ENCODE peak calls at places on chromosomes 5 and 9, in four cellular contexts. One of them, this sample, is unnamed.
A peak's percentile ranks its signal among the peaks of the same experiment; 100 is the strongest.

GRCh38 chr5:16160706-16161105 is 18.9 kb downstream of the MARCHF11 start:
- DNase-seq in ELR: peak; percentile 74
- DNase-seq in HEK293T: peak; percentile 57
- DNase-seq in IMR-90: peak; percentile 62
- DNase-seq in this sample: peak; percentile 54

GRCh38 chr9:123775885-123776284 is 154.0 kb downstream of the DENND1A start:
- DNase-seq in ELR: no peak
- DNase-seq in HEK293T: no peak
- DNase-seq in IMR-90: no peak
- DNase-seq in this sample: no peak

GRCh38 chr9:70761139-70761538 is 346.7 kb upstream of the KLF9 start:
- DNase-seq in ELR: no peak
- DNase-seq in HEK293T: no peak
- DNase-seq in IMR-90: no peak
- DNase-seq in this sample: no peak

GRCh38 chr5:1293416-1293996 is 1.4 kb downstream of the TERT start:
- DNase-seq in ELR: peak; percentile 49
- DNase-seq in HEK293T: no peak
- DNase-seq in IMR-90: no peak
- DNase-seq in this sample: peak; percentile 22

GRCh38 chr5:97499605-97500004 is 316.6 kb upstream of the RIOK2 start:
- DNase-seq in ELR: no peak
- DNase-seq in HEK293T: no peak
- DNase-seq in IMR-90: no peak
- DNase-seq in this sample: no peak

GRCh38 chr9:26888271-26888670 is 4.3 kb downstream of the CAAP1 start:
- DNase-seq in ELR: peak; percentile 18
- DNase-seq in HEK293T: no peak
- DNase-seq in IMR-90: peak; percentile 4
- DNase-seq in this sample: no peak

GRCh38 chr5:34684281-34684979 is 28.3 kb downstream of the RAI14 start:
- DNase-seq in ELR: peak; percentile 55
- DNase-seq in HEK293T: peak; percentile 40
- DNase-seq in IMR-90: peak; percentile 59
- DNase-seq in this sample: no peak

GRCh38 chr5:109989994-109990722 is 300.4 kb downstream of the MAN2A1 start:
- DNase-seq in ELR: no peak
- DNase-seq in HEK293T: no peak
- DNase-seq in IMR-90: no peak
- DNase-seq in this sample: no peak

GRCh38 chr5:43042626-43043399 is 2.7 kb upstream of the ANXA2R start:
- DNase-seq in ELR: peak; percentile 79
- DNase-seq in HEK293T: no peak
- DNase-seq in IMR-90: peak; percentile 70
- DNase-seq in this sample: peak; percentile 49

GRCh38 chr9:92669527-92669889 is 423 bp downstream of the IPPK start:
- DNase-seq in ELR: no peak
- DNase-seq in HEK293T: peak; percentile 40
- DNase-seq in IMR-90: no peak
- DNase-seq in this sample: peak; percentile 63

GRCh38 chr5:169164481-169164925 is 136.4 kb downstream of the SLIT3 start:
- DNase-seq in ELR: peak; percentile 44
- DNase-seq in HEK293T: no peak
- DNase-seq in IMR-90: no peak
- DNase-seq in this sample: no peak

GRCh38 chr5:55037046-55037771 is 13.2 kb downstream of the GZMK start:
- DNase-seq in ELR: peak; percentile 67
- DNase-seq in HEK293T: no peak
- DNase-seq in IMR-90: no peak
- DNase-seq in this sample: no peak

GRCh38 chr5:178199581-178200434 is 4.5 kb upstream of the HNRNPAB start:
- DNase-seq in ELR: no peak
- DNase-seq in HEK293T: no peak
- DNase-seq in IMR-90: no peak
- DNase-seq in this sample: peak; percentile 3

GRCh38 chr5:170333161-170333909 is 35.8 kb upstream of the LCP2 start:
- DNase-seq in ELR: no peak
- DNase-seq in HEK293T: peak; percentile 54
- DNase-seq in IMR-90: no peak
- DNase-seq in this sample: no peak

GRCh38 chr5:76403713-76403962 is 553 bp downstream of the IQGAP2 start:
- DNase-seq in ELR: no peak
- DNase-seq in HEK293T: no peak
- DNase-seq in IMR-90: no peak
- DNase-seq in this sample: peak; percentile 57

GRCh38 chr5:123044926-123045617 is 8.5 kb upstream of the PPIC start:
- DNase-seq in ELR: no peak
- DNase-seq in HEK293T: no peak
- DNase-seq in IMR-90: no peak
- DNase-seq in this sample: no peak

GRCh38 chr5:34740306-34740891 is 84.3 kb downstream of the RAI14 start:
- DNase-seq in ELR: no peak
- DNase-seq in HEK293T: no peak
- DNase-seq in IMR-90: no peak
- DNase-seq in this sample: no peak

GRCh38 chr5:107982703-107983425 is 312.1 kb upstream of the EFNA5 start:
- DNase-seq in ELR: no peak
- DNase-seq in HEK293T: no peak
- DNase-seq in IMR-90: no peak
- DNase-seq in this sample: no peak

GRCh38 chr5:54518146-54519082 is 855 bp downstream of the SNX18 start:
- DNase-seq in ELR: peak; percentile 57
- DNase-seq in HEK293T: peak; percentile 55
- DNase-seq in IMR-90: peak; percentile 49
- DNase-seq in this sample: peak; percentile 76

GRCh38 chr9:126420643-126421564 is 94.3 kb downstream of the MVB12B start:
- DNase-seq in ELR: peak; percentile 75
- DNase-seq in HEK293T: no peak
- DNase-seq in IMR-90: peak; percentile 58
- DNase-seq in this sample: no peak

GRCh38 chr9:17962747-17963146 is 383.9 kb downstream of the SH3GL2 start:
- DNase-seq in ELR: no peak
- DNase-seq in HEK293T: peak; percentile 8
- DNase-seq in IMR-90: no peak
- DNase-seq in this sample: no peak

GRCh38 chr9:136316896-136317676 is 10.3 kb upstream of the GPSM1 start:
- DNase-seq in ELR: no peak
- DNase-seq in HEK293T: no peak
- DNase-seq in IMR-90: no peak
- DNase-seq in this sample: no peak

GRCh38 chr5:6755941-6756340 is 42.7 kb downstream of the TENT4A start:
- DNase-seq in ELR: no peak
- DNase-seq in HEK293T: no peak
- DNase-seq in IMR-90: no peak
- DNase-seq in this sample: no peak

GRCh38 chr5:149735066-149735465 is 5.0 kb downstream of the PPARGC1B start:
- DNase-seq in ELR: peak; percentile 66
- DNase-seq in HEK293T: no peak
- DNase-seq in IMR-90: no peak
- DNase-seq in this sample: no peak